ENCODE peak calls at places on chromosome 10, in eight cellular contexts. V is CD4-positive, CD25-positive, alpha-beta regulatory T cell; R is IMR-90; J is tibial nerve; O is fibroblast of lung; T is H9; P is astrocyte; B is heart left ventricle. I is an unnamed sample. For H3K4me1, the result is how much of the 10 kb centered on the place peaks cover.

GRCh38 chr10:132898391-132899053 is 43.8 kb downstream of the CFAP46 start:
- DNase-seq in J (peak), R (no peak), O (no peak), V (no peak), P (no peak), T (no peak), B (peak), I (peak)

GRCh38 chr10:29828440-29828894 is 193.7 kb upstream of the SVIL start:
- DNase-seq in V (no peak), J (no peak), R (no peak), B (no peak), T (no peak), P (no peak), O (no peak), I (no peak)

GRCh38 chr10:101694056-101694673 is 805 bp downstream of the FBXW4 start:
- DNase-seq in T (peak), V (peak), P (peak), R (peak), B (peak), O (peak), J (peak), I (peak)

GRCh38 chr10:97048649-97049427 is 136.9 kb downstream of the SLIT1 start:
- DNase-seq in J (no peak), T (no peak), B (no peak), O (no peak), V (no peak), R (no peak), P (no peak), I (no peak)

GRCh38 chr10:75283150-75284096 is 47.7 kb upstream of the COMTD1 start:
- DNase-seq in O (peak), B (peak), V (no peak), T (peak), P (peak), R (peak), J (no peak), I (no peak)

GRCh38 chr10:34656676-34657075 is 158.4 kb downstream of the PARD3 start:
- DNase-seq in V (no peak), J (no peak), B (no peak), P (no peak), O (no peak), T (no peak), R (no peak), I (no peak)

GRCh38 chr10:22453948-22454347 is 108.7 kb downstream of the SPAG6 start:
- DNase-seq in O (no peak), V (no peak), R (no peak), T (no peak), B (no peak), J (no peak), P (peak), I (no peak)

GRCh38 chr10:113020838-113021237 is 70.8 kb downstream of the TCF7L2 start:
- DNase-seq in T (no peak), J (no peak), O (no peak), V (no peak), P (no peak), R (no peak), B (peak), I (peak)

GRCh38 chr10:46524471-46525176 is 31.8 kb downstream of the GPRIN2 start:
- DNase-seq in R (peak), T (no peak), P (peak), V (no peak), B (peak), J (peak), O (peak), I (peak)

GRCh38 chr10:57982091-57982490 is 285.6 kb downstream of the IPMK start:
- DNase-seq in T (no peak), O (no peak), P (no peak), V (no peak), B (no peak), J (no peak), R (no peak), I (no peak)

GRCh38 chr10:112362833-112363232 is 11.1 kb upstream of the ACSL5 start:
- DNase-seq in O (no peak), P (no peak), J (no peak), R (no peak), B (peak), T (no peak), V (no peak), I (no peak)

GRCh38 chr10:10826125-10826524 is 191.5 kb upstream of the CELF2 start:
- DNase-seq in P (peak), O (peak), T (no peak), J (no peak), B (no peak), R (peak), V (no peak), I (no peak)

GRCh38 chr10:16952010-16952550 is 134.9 kb upstream of the RSU1 start:
- DNase-seq in J (no peak), P (no peak), O (no peak), V (no peak), B (no peak), T (no peak), R (no peak), I (no peak)

GRCh38 chr10:49348593-49348992 is 47.3 kb downstream of the DRGX start:
- DNase-seq in J (no peak), B (no peak), P (no peak), V (no peak), T (no peak), R (no peak), O (no peak), I (no peak)

DNA sequence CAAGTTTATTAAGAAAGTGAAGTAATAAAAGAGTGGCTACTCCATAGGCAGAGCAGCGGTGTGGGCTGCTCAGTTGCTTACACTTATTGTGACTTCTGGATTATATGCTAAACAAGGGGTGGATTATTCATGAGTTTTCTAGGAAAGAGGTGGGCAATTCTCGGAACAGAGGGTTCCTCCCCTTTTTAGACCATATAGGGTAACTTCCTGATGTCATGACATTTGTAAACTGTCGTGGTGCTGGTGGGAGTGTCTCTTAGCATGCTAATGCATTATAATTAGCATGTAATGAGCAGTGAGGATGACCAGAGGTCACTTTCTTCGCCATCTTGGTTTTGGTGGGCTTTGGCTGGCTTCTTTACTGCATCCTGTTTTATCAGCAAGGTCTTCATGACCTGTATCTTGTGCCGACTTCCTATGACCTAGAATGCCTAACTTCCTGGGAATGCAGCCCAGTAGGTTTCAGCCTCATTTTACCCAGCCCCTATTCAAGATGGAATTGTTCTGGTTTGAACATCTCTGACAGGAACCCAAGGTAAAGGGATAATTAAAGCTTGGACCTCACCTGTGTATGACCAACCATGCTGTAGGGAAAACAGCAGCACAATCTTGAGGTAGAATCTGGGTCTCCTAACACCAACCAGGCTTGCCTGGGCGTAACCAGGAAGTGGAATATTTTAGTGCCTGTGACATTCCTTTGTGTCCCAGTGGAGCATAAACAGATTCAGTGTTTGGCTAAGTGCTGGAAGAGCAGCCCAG is 93.9 kb downstream of the PFKFB3 start:
- DNase-seq in J (no peak), B (no peak), V (no peak), O (no peak), P (no peak), T (no peak), R (no peak), I (no peak)
- H3K4me1 ChIP-seq in J (under half), B (under half), V (under half), O (under half), P (under half), T (under half), R (under half), I (under half)

DNA sequence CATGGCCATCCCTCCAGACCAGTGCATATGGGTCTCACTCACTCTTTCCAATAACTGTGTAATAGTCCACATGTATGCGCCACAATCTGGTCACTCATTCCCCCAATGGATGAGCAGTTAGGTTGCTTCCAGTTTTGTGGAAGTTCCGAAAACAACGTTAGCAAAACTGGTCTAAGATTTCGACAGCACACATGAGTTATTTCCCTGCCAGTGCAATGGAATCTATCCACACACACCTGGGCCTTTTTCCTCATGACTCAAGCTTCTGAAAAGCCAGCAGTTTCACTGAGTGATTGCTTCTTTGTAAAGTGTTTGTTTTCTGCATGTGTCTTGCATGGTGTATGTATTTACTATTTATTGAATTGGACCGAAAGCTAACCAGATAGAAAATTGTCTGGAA is 58.8 kb upstream of the FHIP2A start:
- DNase-seq in P (no peak), T (no peak), B (no peak), J (no peak), R (no peak), O (no peak), V (no peak), I (no peak)
- H3K4me1 ChIP-seq in P (under half), T (under half), B (under half), J (under half), R (under half), O (under half), V (under half), I (under half)

DNA sequence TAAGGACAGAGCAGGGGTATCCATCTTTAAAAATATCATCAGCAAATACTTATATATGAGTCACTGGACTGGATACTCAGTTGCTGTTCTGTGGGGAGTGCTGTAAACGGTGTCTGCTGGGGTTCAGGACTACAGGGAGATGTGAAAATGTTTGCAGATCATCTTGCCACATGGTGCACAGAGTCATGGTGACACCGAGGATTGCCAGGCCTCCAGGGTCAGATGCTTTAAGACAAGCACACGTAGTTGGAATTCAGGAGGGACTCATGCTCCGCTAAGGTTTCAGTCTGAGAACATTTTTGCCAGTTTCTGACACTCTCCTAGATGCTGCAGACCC is 211.4 kb downstream of the CXCL12 start:
- DNase-seq in T (no peak), V (no peak), O (peak), B (no peak), R (peak), J (no peak), P (peak), I (no peak)
- H3K4me1 ChIP-seq in T (under half), V (under half), O (under half), B (under half), R (under half), J (under half), P (under half), I (under half)

GRCh38 chr10:50392966-50393718 is 141.8 kb upstream of the ASAH2 start:
- DNase-seq in R (no peak), B (no peak), J (no peak), P (peak), O (peak), V (no peak), T (no peak), I (no peak)
- H3K4me1 ChIP-seq in R (under half), B (under half), J (under half), P (under half), O (under half), V (half or more), T (under half), I (under half)

DNA sequence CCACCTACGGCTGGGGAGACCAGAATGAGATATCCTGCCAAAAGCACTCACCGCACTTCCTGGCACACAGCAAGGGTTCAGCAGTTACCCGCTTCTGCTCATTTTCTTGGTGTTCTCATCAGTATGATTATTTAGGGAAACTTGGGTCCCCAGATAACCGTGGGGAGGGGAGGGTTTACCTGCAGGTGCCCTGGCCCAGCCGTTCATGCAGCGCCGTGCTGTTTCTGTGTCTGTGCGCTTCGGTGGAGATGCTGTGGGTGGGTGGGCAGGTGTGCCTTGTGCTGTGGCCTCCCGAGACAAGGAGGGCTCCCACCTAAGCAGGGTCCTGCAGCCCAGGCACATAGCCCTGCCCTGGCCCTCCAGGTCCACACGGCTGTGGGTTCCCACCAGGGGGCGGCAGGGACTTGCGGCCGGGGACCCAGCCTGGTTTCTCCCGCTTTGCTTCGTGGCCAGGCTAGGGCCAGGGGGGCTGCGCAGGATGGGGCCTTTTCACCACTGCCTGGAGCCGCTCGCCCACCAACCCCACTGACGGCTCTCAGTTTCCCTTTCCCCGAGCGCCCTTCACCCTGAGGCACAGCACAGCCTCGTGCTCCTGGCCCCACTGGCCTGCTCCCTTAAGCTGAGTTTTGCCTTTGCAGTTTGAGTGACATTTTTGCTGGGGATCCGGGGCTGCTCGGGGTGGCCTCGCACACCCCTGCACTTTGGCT is 78.5 kb downstream of the LHPP start:
- DNase-seq in O (peak), T (peak), B (peak), J (peak), R (peak), P (no peak), V (peak), I (peak)
- H3K4me1 ChIP-seq in O (under half), T (under half), B (under half), J (under half), R (under half), P (under half), V (under half), I (under half)

GRCh38 chr10:104329754-104330153 is 8.5 kb downstream of the ITPRIP start:
- DNase-seq in P (peak), B (no peak), O (peak), T (no peak), R (peak), J (no peak), V (no peak), I (peak)

GRCh38 chr10:104333037-104333727 is 5.1 kb downstream of the ITPRIP start:
- DNase-seq in R (no peak), V (peak), B (no peak), P (no peak), T (no peak), O (no peak), J (no peak), I (peak)

GRCh38 chr10:104330168-104331117 is 7.8 kb downstream of the ITPRIP start:
- DNase-seq in J (peak), T (no peak), V (no peak), P (peak), R (peak), B (peak), O (peak), I (peak)

GRCh38 chr10:104332243-104333036 is 5.8 kb downstream of the ITPRIP start:
- DNase-seq in P (no peak), J (no peak), O (peak), T (no peak), R (no peak), B (no peak), V (no peak), I (peak)

GRCh38 chr10:104331208-104331838 is 6.9 kb downstream of the ITPRIP start:
- DNase-seq in B (peak), T (peak), O (peak), V (no peak), P (peak), J (no peak), R (peak), I (peak)
- H3K4me1 ChIP-seq in B (half or more), T (under half), O (half or more), V (half or more), P (half or more), J (half or more), R (half or more), I (under half)

DNA sequence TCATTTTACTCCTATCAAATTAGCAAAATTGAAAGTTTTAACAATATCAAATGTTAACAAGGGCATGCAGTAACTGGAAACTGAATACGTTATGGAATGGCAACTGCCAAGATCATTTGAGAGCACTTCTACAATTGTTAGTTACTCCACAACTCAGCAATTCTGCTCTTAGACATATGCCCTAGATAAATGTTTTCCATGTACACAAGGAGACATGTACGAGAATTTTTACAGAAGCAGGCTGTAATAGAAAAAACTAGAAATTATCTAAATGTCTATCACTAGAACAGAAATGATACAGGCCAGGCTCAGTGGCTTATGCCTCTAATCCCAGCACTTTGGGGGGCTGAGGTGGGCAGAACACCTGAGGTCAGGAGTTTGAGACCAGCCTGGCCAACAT is 7.0 kb downstream of the PSAP start:
- DNase-seq in P (no peak), O (no peak), T (no peak), R (no peak), V (no peak), J (no peak), B (no peak), I (no peak)
- H3K4me1 ChIP-seq in P (under half), O (under half), T (under half), R (under half), V (under half), J (under half), B (half or more), I (half or more)

I was measured in sigmoid colon.